ENCODE peak calls at places on chromosomes 2 and 18, in seven cellular contexts. E is astrocyte, F is body of pancreas, X is cardiac muscle cell, V is psoas muscle, A is Panc1, S is ovary. B is an unnamed sample.
A peak's percentile ranks its signal among the peaks of the same experiment; 100 is the strongest.

GRCh38 chr2:69619725-69620124 is 23.8 kb downstream of the AAK1 start:
- DNase-seq in E (no peak), F (no peak), X (peak; percentile 28), V (no peak), A (no peak), S (no peak), B (no peak)

GRCh38 chr2:545711-546650 is 131.2 kb downstream of the TMEM18 start:
- DNase-seq in E (no peak), F (no peak), X (no peak), V (no peak), A (no peak), S (no peak), B (no peak)

GRCh38 chr2:74233648-74234047 is 35.2 kb downstream of the MTHFD2 start:
- DNase-seq in E (no peak), F (no peak), X (no peak), V (peak; percentile 1), A (no peak), S (no peak), B (no peak)

GRCh38 chr2:120847700-120848321 is 112.1 kb downstream of the GLI2 start:
- DNase-seq in E (no peak), F (no peak), X (peak; percentile 44), V (no peak), A (no peak), S (peak; percentile 63), B (no peak)

GRCh38 chr2:216551234-216551633 is 52.6 kb downstream of the RPL37A start:
- DNase-seq in E (peak; percentile 48), F (no peak), X (peak; percentile 74), V (no peak), A (no peak), S (no peak), B (no peak)

GRCh38 chr18:54616220-54616848 is 25.3 kb downstream of the DYNAP start:
- DNase-seq in E (no peak), F (no peak), X (no peak), V (no peak), A (no peak), S (no peak), B (no peak)

GRCh38 chr2:200665626-200666453 is 80.0 kb downstream of the AOX1 start:
- DNase-seq in E (no peak), F (no peak), X (no peak), V (no peak), A (no peak), S (no peak), B (no peak)

GRCh38 chr2:138021154-138021553 is 56.9 kb downstream of the HNMT start:
- DNase-seq in E (no peak), F (no peak), X (no peak), V (no peak), A (no peak), S (no peak), B (no peak)

GRCh38 chr2:54012538-54013141 is 41.8 kb upstream of the PSME4 start:
- DNase-seq in E (no peak), F (no peak), X (no peak), V (peak; percentile 81), A (no peak), S (no peak), B (no peak)

GRCh38 chr2:47002480-47003381 is 87.1 kb upstream of the MCFD2 start:
- DNase-seq in E (no peak), F (no peak), X (peak; percentile 43), V (peak; percentile 53), A (no peak), S (peak; percentile 65), B (peak; percentile 66)

DNA sequence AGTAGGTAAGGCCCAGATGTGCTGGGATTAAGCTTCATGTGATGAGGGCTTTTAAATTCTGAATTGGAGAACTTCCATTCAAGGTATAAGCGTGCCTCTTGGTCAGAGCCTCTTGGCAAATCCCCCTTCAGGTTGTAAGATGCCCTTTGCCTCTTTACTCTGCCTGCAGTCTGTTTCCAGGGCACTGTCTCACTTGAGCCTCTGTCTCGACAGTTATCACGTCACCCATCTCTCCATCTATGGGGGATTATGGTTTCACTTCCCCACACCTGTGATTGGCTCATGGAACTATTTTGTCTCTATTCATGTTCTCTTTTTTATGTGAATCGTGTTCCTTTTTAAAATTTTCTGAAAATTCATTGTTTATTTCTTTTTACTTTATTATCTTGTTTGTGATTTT is 51.7 kb downstream of the COA5 start:
- DNase-seq in E (no peak), F (no peak), X (no peak), V (no peak), A (no peak), S (no peak), B (no peak)
- H3K4me1 ChIP-seq in E (peaks cover 17% of the 10 kb centered on the region), F (no peaks in the 10 kb centered on the region), X (peaks cover 3% of the 10 kb centered on the region), V (peaks cover 8% of the 10 kb centered on the region), A (no peaks in the 10 kb centered on the region), S (peaks cover 7% of the 10 kb centered on the region), B (peaks cover 23% of the 10 kb centered on the region)

DNA sequence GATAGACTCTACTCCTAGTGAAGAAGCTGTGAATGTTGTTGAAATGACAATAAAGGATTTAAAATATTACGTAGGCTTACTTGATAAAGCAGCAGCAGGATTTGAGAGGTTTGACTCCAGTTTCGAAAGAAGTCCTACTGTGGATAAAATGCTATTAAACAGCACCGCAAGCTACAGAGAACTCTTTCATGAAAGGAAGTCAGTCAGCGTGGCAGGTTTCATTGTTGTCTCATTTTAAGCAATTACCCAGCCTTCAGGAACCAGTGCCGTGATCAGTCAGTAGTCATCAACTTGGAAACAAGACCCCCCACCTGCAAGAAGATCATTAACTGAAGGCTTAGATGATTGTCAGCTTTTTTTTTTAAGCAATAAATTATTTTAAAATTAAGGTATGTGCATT is 14.0 kb downstream of the USP14 start:
- DNase-seq in E (no peak), F (no peak), X (no peak), V (no peak), A (no peak), S (no peak), B (no peak)
- H3K27ac ChIP-seq in E (no peak overlapping the region), F (no peak overlapping the region), X (no peak overlapping the region), V (no peak overlapping the region), A (no peak overlapping the region), S (no peak overlapping the region), B (no peak overlapping the region)

DNA sequence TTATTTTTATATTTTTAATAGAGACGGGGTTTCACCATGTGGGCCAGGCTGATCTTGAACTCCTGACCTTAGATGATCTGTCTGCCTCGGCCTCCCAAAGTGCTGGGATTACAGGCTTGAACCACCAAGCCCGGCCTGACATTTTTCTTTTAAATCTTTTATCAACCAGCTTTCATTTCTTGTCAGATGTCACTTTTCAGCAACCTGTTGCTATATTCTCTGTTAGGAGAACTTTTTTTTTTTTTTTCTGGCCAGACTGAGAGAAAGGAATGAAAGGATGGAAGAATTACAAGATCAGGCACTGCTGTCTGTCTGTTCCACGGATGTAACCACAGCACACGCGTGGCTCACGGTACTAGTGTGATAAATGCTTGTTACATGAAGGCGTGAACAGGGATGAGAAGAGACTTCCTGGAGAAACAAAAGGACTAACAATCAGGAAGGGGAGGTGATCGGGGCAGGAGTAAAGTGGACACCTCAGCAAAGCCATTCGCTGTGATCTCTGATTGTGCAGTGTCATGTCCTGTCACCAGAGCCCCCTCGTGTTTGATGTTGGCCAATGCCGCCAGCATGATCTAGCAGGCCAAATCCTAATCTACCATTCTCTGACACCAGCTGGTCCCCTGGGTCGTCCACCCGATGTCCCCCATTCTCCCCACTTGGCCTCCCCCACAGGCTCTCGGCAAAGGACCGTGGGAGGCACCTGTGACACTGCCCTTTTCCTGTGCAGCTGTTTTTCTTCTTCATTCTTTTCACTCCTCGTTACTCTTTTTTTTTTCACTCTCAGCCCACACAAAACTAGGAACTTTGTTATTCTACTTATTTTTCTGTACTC is 146.6 kb downstream of the TGIF1 start:
- DNase-seq in E (peak; percentile 39), F (no peak), X (no peak), V (peak; percentile 63), A (no peak), S (peak; percentile 39), B (peak; percentile 85)
- TF ChIP-seq CTCF in E (no peak), F (no peak), X (peak; percentile 17), V (no peak), A (peak; percentile 58), S (no peak), B (peak; percentile 16)

GRCh38 chr2:238498691-238499295 is 72.1 kb downstream of the ASB1 start:
- DNase-seq in E (no peak), F (no peak), X (no peak), V (peak; percentile 30), A (no peak), S (peak; percentile 2), B (no peak)

GRCh38 chr2:238496756-238497609 is 70.3 kb downstream of the ASB1 start:
- DNase-seq in E (no peak), F (no peak), X (no peak), V (no peak), A (no peak), S (peak; percentile 6), B (no peak)

GRCh38 chr2:238498188-238498587 is 71.5 kb downstream of the ASB1 start:
- DNase-seq in E (no peak), F (no peak), X (no peak), V (peak; percentile 12), A (no peak), S (peak; percentile 3), B (no peak)

GRCh38 chr2:238495422-238495821 is 68.7 kb downstream of the ASB1 start:
- DNase-seq in E (no peak), F (no peak), X (no peak), V (peak; percentile 19), A (no peak), S (peak; percentile 4), B (no peak)

GRCh38 chr2:238497610-238498005 is 70.9 kb downstream of the ASB1 start:
- DNase-seq in E (no peak), F (no peak), X (no peak), V (peak; percentile 30), A (no peak), S (peak; percentile 5), B (no peak)
- H3K4me1 ChIP-seq in E (peaks cover 14% of the 10 kb centered on the region), F (no peaks in the 10 kb centered on the region), X (no peaks in the 10 kb centered on the region), V (no peaks in the 10 kb centered on the region), A (no peaks in the 10 kb centered on the region), S (no peaks in the 10 kb centered on the region), B (no peaks in the 10 kb centered on the region)

GRCh38 chr2:186734957-186735734 is 41.3 kb downstream of the FAM171B start:
- DNase-seq in E (no peak), F (no peak), X (no peak), V (no peak), A (no peak), S (no peak), B (no peak)
- H3K27ac ChIP-seq in E (no peak overlapping the region), F (no peak overlapping the region), X (no peak overlapping the region), V (no peak overlapping the region), A (no peak overlapping the region), S (no peak overlapping the region), B (no peak overlapping the region)

GRCh38 chr2:42827647-42828486 is 35.5 kb upstream of the HAAO start:
- DNase-seq in E (peak; percentile 44), F (peak; percentile 92), X (peak; percentile 90), V (peak; percentile 95), A (no peak), S (peak; percentile 94), B (peak; percentile 91)
- TF ChIP-seq CTCF in E (peak; percentile 83), F (peak; percentile 97), X (peak; percentile 89), V (peak; percentile 96), A (peak; percentile 96), S (peak; percentile 96), B (peak; percentile 93)

DNA sequence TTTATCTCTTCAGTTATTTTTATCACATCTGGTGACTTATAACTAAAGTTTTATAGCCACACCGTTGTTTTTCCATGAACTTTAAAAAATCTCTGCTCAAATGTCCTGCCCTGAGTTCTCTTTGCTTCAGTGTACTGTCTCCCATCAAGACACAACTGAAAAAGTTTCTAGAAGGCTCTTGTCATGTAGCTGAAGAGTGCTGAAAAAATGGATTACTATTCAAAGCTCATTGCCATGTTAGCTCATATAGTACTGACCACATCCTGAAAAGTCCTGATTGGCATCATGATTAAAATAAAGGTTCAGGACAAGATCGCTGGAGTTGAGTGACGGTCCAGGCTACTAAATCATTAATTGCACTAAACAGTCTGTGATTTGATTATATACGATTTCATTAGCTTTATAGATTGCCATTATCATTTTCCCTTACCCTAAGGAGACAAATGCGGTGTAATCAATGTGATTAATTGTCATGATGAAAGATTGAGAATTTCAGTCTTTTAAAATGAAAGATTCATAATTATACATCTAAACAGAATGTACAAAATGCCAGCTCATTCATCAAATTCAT is 62.2 kb downstream of the MFSD6 start:
- DNase-seq in E (no peak), F (no peak), X (peak; percentile 2), V (no peak), A (no peak), S (no peak), B (no peak)
- H3K4me1 ChIP-seq in E (peaks cover 12% of the 10 kb centered on the region), F (peaks cover 24% of the 10 kb centered on the region), X (peaks cover 27% of the 10 kb centered on the region), V (peaks cover 26% of the 10 kb centered on the region), A (peaks cover 3% of the 10 kb centered on the region), S (peaks cover 16% of the 10 kb centered on the region), B (peaks cover 44% of the 10 kb centered on the region)